ENCODE peak calls at places on chromosomes 13 and 19, in five cellular contexts. One of them, this sample, is unnamed.

GRCh38 chr13:102814025-102814607 is 15.2 kb downstream of the BIVM start:
- DNase-seq in ovary: no peak
- DNase-seq in testis: no peak
- DNase-seq in prostate gland: no peak
- DNase-seq in heart left ventricle: no peak
- DNase-seq in this sample: no peak

GRCh38 chr19:2529473-2529918 is 53.6 kb downstream of the GADD45B start:
- DNase-seq in ovary: no peak
- DNase-seq in heart left ventricle: no peak
- DNase-seq in prostate gland: no peak
- DNase-seq in testis: no peak
- DNase-seq in this sample: no peak

GRCh38 chr13:76903544-76904162 is 17.4 kb upstream of the KCTD12 start:
- DNase-seq in ovary: peak; percentile 48
- DNase-seq in testis: peak; percentile 69
- DNase-seq in heart left ventricle: peak; percentile 54
- DNase-seq in prostate gland: peak; percentile 52
- DNase-seq in this sample: peak; percentile 81

GRCh38 chr13:57630661-57631606 is 610 bp upstream of the PCDH17 start:
- DNase-seq in testis: no peak
- DNase-seq in heart left ventricle: peak; percentile 20
- DNase-seq in ovary: no peak
- DNase-seq in prostate gland: no peak
- DNase-seq in this sample: no peak

GRCh38 chr13:41145136-41145908 is 12.7 kb upstream of the KBTBD6 start:
- DNase-seq in ovary: no peak
- DNase-seq in prostate gland: no peak
- DNase-seq in heart left ventricle: no peak
- DNase-seq in testis: no peak
- DNase-seq in this sample: no peak

GRCh38 chr19:53621885-53622710 is 9.7 kb upstream of the DPRX start:
- DNase-seq in prostate gland: peak; percentile 77
- DNase-seq in heart left ventricle: no peak
- DNase-seq in ovary: no peak
- DNase-seq in testis: no peak
- DNase-seq in this sample: no peak

GRCh38 chr19:46722421-46723022 is 5.6 kb upstream of the PRKD2 start:
- DNase-seq in ovary: no peak
- DNase-seq in testis: no peak
- DNase-seq in heart left ventricle: no peak
- DNase-seq in prostate gland: no peak
- DNase-seq in this sample: no peak

GRCh38 chr19:35756373-35757230 is at the start of gene HSPB6:
- DNase-seq in ovary: peak; percentile 89
- DNase-seq in testis: peak; percentile 68
- DNase-seq in heart left ventricle: peak; percentile 85
- DNase-seq in prostate gland: no peak
- DNase-seq in this sample: peak; percentile 54

GRCh38 chr13:73849292-73849691 is 284.9 kb downstream of the KLF12 start:
- DNase-seq in prostate gland: no peak
- DNase-seq in heart left ventricle: no peak
- DNase-seq in ovary: no peak
- DNase-seq in testis: no peak
- DNase-seq in this sample: no peak

GRCh38 chr13:53788286-53788685 is 759.7 kb downstream of the OLFM4 start:
- DNase-seq in heart left ventricle: no peak
- DNase-seq in testis: no peak
- DNase-seq in ovary: no peak
- DNase-seq in prostate gland: no peak
- DNase-seq in this sample: no peak

GRCh38 chr19:35004517-35005255 is 4.6 kb downstream of the GRAMD1A start:
- DNase-seq in ovary: no peak
- DNase-seq in heart left ventricle: no peak
- DNase-seq in testis: no peak
- DNase-seq in prostate gland: no peak
- DNase-seq in this sample: no peak

GRCh38 chr19:48524221-48524620 is 12.6 kb upstream of the LMTK3 start:
- DNase-seq in testis: no peak
- DNase-seq in prostate gland: no peak
- DNase-seq in heart left ventricle: no peak
- DNase-seq in ovary: no peak
- DNase-seq in this sample: no peak

GRCh38 chr19:1767464-1767933 is 14.2 kb downstream of the ONECUT3 start:
- DNase-seq in heart left ventricle: peak; percentile 41
- DNase-seq in testis: peak; percentile 43
- DNase-seq in ovary: peak; percentile 65
- DNase-seq in prostate gland: no peak
- DNase-seq in this sample: no peak

GRCh38 chr19:1810439-1811160 is 1.5 kb downstream of the ATP8B3 start:
- DNase-seq in ovary: peak; percentile 38
- DNase-seq in testis: no peak
- DNase-seq in heart left ventricle: no peak
- DNase-seq in prostate gland: no peak
- DNase-seq in this sample: no peak

GRCh38 chr13:33017410-33017929 is 1.2 kb downstream of the KL start:
- DNase-seq in prostate gland: no peak
- DNase-seq in ovary: no peak
- DNase-seq in testis: peak; percentile 20
- DNase-seq in heart left ventricle: peak; percentile 56
- DNase-seq in this sample: peak; percentile 48

GRCh38 chr13:22079961-22080360 is 409.1 kb downstream of the FGF9 start:
- DNase-seq in ovary: no peak
- DNase-seq in heart left ventricle: no peak
- DNase-seq in prostate gland: no peak
- DNase-seq in testis: no peak
- DNase-seq in this sample: no peak

GRCh38 chr13:51380269-51380668 is 40.8 kb downstream of the SERPINE3 start:
- DNase-seq in testis: no peak
- DNase-seq in prostate gland: no peak
- DNase-seq in heart left ventricle: no peak
- DNase-seq in ovary: no peak
- DNase-seq in this sample: no peak

GRCh38 chr19:2494447-2495129 is 18.7 kb downstream of the GADD45B start:
- DNase-seq in ovary: peak; percentile 77
- DNase-seq in testis: peak; percentile 74
- DNase-seq in prostate gland: peak; percentile 40
- DNase-seq in heart left ventricle: peak; percentile 87
- DNase-seq in this sample: peak; percentile 52

GRCh38 chr13:99078014-99078771 is 100.3 kb upstream of the DOCK9 start:
- DNase-seq in prostate gland: no peak
- DNase-seq in heart left ventricle: no peak
- DNase-seq in ovary: no peak
- DNase-seq in testis: no peak
- DNase-seq in this sample: no peak
- TF ChIP-seq POLR2A in prostate gland: no peak
- TF ChIP-seq POLR2A in heart left ventricle: no peak
- TF ChIP-seq POLR2A in ovary: no peak
- TF ChIP-seq POLR2A in testis: no peak
- TF ChIP-seq POLR2A in this sample: no peak

GRCh38 chr19:9128171-9128570 is 1.4 kb upstream of the OR7G3 start:
- DNase-seq in prostate gland: no peak
- DNase-seq in testis: no peak
- DNase-seq in heart left ventricle: no peak
- DNase-seq in ovary: no peak
- DNase-seq in this sample: no peak

GRCh38 chr19:9130965-9131364 is 4.2 kb upstream of the OR7G3 start:
- DNase-seq in prostate gland: no peak
- DNase-seq in testis: no peak
- DNase-seq in heart left ventricle: no peak
- DNase-seq in ovary: no peak
- DNase-seq in this sample: no peak

GRCh38 chr19:9132422-9132821 is 5.7 kb upstream of the OR7G3 start:
- DNase-seq in ovary: no peak
- DNase-seq in prostate gland: no peak
- DNase-seq in heart left ventricle: no peak
- DNase-seq in testis: no peak
- DNase-seq in this sample: no peak

DNA sequence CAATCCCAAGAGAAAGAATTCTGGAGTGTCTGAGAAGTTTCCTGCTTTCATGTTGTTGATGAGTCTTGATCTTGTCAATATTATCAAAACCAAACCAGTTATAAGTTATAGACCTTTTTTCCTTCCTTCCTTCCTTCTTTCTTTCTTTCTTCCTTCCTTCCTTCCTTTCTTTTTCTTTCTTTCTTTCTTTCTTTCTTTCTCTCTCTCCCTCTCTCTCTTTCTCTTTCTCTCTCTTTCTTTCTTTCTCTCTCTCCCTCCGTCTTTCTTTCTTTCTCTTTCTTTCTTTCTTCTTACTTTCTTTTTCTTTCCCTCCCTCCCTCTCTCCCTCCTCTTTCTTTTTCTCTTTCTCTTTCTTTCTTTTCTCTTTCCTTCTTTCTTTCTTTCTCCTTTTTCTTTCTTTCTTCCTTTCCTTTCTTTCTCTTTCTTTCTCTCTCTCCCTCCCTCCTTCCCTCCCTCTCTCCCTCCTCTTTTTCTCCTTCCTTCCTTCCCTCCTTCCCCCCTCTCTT is at the start of gene OR7G3:
- DNase-seq in testis: no peak
- DNase-seq in prostate gland: no peak
- DNase-seq in heart left ventricle: no peak
- DNase-seq in ovary: no peak
- DNase-seq in this sample: no peak
- TF ChIP-seq POLR2A in testis: no peak
- TF ChIP-seq POLR2A in prostate gland: no peak
- TF ChIP-seq POLR2A in heart left ventricle: no peak
- TF ChIP-seq POLR2A in ovary: no peak
- TF ChIP-seq POLR2A in this sample: no peak

GRCh38 chr13:70841240-70842061 is 733.2 kb upstream of the KLHL1 start:
- DNase-seq in heart left ventricle: no peak
- DNase-seq in prostate gland: no peak
- DNase-seq in ovary: no peak
- DNase-seq in testis: no peak
- DNase-seq in this sample: no peak
- TF ChIP-seq POLR2A in heart left ventricle: no peak
- TF ChIP-seq POLR2A in prostate gland: no peak
- TF ChIP-seq POLR2A in ovary: no peak
- TF ChIP-seq POLR2A in testis: no peak
- TF ChIP-seq POLR2A in this sample: no peak

GRCh38 chr19:38841180-38841766 is 8.5 kb downstream of the HNRNPL start:
- DNase-seq in heart left ventricle: no peak
- DNase-seq in ovary: no peak
- DNase-seq in testis: no peak
- DNase-seq in prostate gland: no peak
- DNase-seq in this sample: no peak
- TF ChIP-seq POLR2A in heart left ventricle: no peak
- TF ChIP-seq POLR2A in ovary: no peak
- TF ChIP-seq POLR2A in testis: no peak
- TF ChIP-seq POLR2A in prostate gland: no peak
- TF ChIP-seq POLR2A in this sample: peak; percentile 27

GRCh38 chr13:113506025-113506685 is 15.6 kb upstream of the DCUN1D2 start:
- DNase-seq in heart left ventricle: no peak
- DNase-seq in ovary: no peak
- DNase-seq in testis: no peak
- DNase-seq in prostate gland: no peak
- DNase-seq in this sample: peak; percentile 64
- TF ChIP-seq POLR2A in heart left ventricle: no peak
- TF ChIP-seq POLR2A in ovary: no peak
- TF ChIP-seq POLR2A in testis: no peak
- TF ChIP-seq POLR2A in prostate gland: no peak
- TF ChIP-seq POLR2A in this sample: no peak

DNA sequence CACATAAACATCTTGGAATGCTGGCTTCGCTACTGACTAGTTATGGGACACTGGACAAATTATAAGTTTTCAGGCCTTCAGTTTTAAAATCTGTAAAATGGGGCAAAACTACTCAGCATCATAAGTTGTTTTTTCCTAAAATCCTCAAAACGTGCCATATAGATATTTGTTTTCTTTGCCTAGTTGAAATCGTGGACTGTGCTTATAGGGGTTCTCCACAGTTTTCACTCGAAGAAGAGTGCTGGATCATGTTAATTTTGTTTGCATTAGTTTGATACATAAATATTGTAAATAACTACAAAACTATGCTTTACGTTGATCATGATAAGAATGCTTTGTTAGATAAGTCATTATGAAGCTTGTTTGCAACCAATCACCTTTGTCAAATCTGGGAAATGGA is 313.4 kb downstream of the OXGR1 start:
- DNase-seq in heart left ventricle: no peak
- DNase-seq in testis: no peak
- DNase-seq in ovary: no peak
- DNase-seq in prostate gland: no peak
- DNase-seq in this sample: no peak
- TF ChIP-seq POLR2A in heart left ventricle: no peak
- TF ChIP-seq POLR2A in testis: no peak
- TF ChIP-seq POLR2A in ovary: no peak
- TF ChIP-seq POLR2A in prostate gland: no peak
- TF ChIP-seq POLR2A in this sample: no peak

GRCh38 chr19:19154768-19155494 is 15.1 kb downstream of the MEF2B start:
- DNase-seq in testis: no peak
- DNase-seq in ovary: no peak
- DNase-seq in heart left ventricle: no peak
- DNase-seq in prostate gland: no peak
- DNase-seq in this sample: no peak

GRCh38 chr19:19149402-19149801 is 11.1 kb upstream of the TMEM161A start:
- DNase-seq in testis: no peak
- DNase-seq in prostate gland: no peak
- DNase-seq in ovary: no peak
- DNase-seq in heart left ventricle: no peak
- DNase-seq in this sample: no peak

GRCh38 chr19:19147344-19147743 is 9.1 kb upstream of the TMEM161A start:
- DNase-seq in prostate gland: no peak
- DNase-seq in ovary: no peak
- DNase-seq in heart left ventricle: no peak
- DNase-seq in testis: no peak
- DNase-seq in this sample: no peak

GRCh38 chr19:19152668-19153384 is 14.5 kb upstream of the TMEM161A start:
- DNase-seq in ovary: no peak
- DNase-seq in prostate gland: no peak
- DNase-seq in testis: no peak
- DNase-seq in heart left ventricle: no peak
- DNase-seq in this sample: no peak

GRCh38 chr19:19151418-19151817 is 13.1 kb upstream of the TMEM161A start:
- DNase-seq in ovary: no peak
- DNase-seq in heart left ventricle: no peak
- DNase-seq in testis: no peak
- DNase-seq in prostate gland: no peak
- DNase-seq in this sample: no peak
- TF ChIP-seq POLR2A in ovary: no peak
- TF ChIP-seq POLR2A in heart left ventricle: no peak
- TF ChIP-seq POLR2A in testis: no peak
- TF ChIP-seq POLR2A in prostate gland: no peak
- TF ChIP-seq POLR2A in this sample: no peak